ENCODE peak calls at places on chromosomes 3 and 15, in four cellular contexts. M is psoas muscle, L is lung, I is A673. E is an unnamed sample.

GRCh38 chr3:116586285-116586944 is 123.2 kb upstream of the TUSC7 start:
- DNase-seq in M (no peak), L (no peak), I (no peak), E (no peak)

GRCh38 chr3:143910756-143911155 is 60.9 kb upstream of the DIPK2A start:
- DNase-seq in M (no peak), L (no peak), I (no peak), E (no peak)

GRCh38 chr3:34001022-34001421 is 202.6 kb downstream of the PDCD6IP start:
- DNase-seq in M (no peak), L (no peak), I (no peak), E (no peak)

GRCh38 chr3:77535116-77535515 is 495.2 kb downstream of the ROBO2 start:
- DNase-seq in M (no peak), L (no peak), I (no peak), E (no peak)

GRCh38 chr15:41610048-41610447 is 50.2 kb upstream of the MGA start:
- DNase-seq in M (no peak), L (no peak), I (no peak), E (no peak)

GRCh38 chr3:88321696-88322095 is 171.9 kb downstream of the C3orf38 start:
- DNase-seq in M (no peak), L (no peak), I (peak; percentile 45), E (no peak)

GRCh38 chr15:99032935-99033334 is 25.3 kb upstream of the PGPEP1L start:
- DNase-seq in M (no peak), L (no peak), I (no peak), E (no peak)

GRCh38 chr15:101012326-101013040 is 93.3 kb downstream of the LRRK1 start:
- DNase-seq in M (no peak), L (peak; percentile 26), I (no peak), E (no peak)

GRCh38 chr3:18049101-18049500 is 306.7 kb upstream of the TBC1D5 start:
- DNase-seq in M (no peak), L (no peak), I (no peak), E (no peak)

GRCh38 chr15:69489101-69489571 is 36.5 kb downstream of the RPLP1 start:
- DNase-seq in M (no peak), L (no peak), I (no peak), E (no peak)

DNA sequence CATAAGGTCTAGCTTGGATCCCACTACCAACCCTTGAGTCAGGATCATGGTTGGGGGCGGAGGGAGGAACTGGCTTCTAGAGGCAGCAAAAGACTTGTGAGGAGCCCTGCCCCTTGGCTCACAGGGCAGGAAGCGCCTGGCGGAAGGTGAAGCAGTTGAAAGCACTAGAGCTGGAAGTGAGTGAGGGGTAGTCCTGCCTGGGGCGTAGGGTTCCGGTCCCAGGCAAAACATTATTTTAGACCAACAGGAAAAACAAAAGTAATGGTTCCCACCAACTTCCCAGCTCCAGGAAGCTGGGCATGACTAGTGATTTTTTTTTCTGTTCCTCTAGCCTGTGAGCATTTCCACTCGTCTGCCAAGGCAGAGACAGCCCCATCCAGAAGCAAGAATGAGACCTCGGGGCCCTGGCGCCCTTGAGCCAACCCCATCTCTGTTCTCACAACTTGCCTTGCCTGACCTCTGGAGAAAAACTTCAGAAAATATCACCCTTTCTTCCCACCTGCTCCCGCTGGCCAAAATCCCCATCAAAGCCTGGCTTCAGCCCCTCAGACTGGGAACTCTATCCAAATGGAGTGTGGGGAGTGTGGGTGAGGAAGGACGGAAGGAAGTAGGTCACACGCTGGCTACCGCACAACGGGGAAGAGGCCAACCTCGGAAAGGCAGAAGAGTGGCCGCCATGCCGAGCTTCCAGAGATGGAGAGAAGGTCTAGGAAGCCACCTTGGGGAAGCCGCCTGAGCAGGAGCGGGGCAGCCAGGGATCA is 57.5 kb downstream of the RBPMS2 start:
- DNase-seq in M (no peak), L (no peak), I (no peak), E (no peak)
- H3K4me3 ChIP-seq in M (peak overlapping the region; percentile 10), L (no peak overlapping the region), I (no peak overlapping the region), E (no peak overlapping the region)

GRCh38 chr3:133410191-133410892 is 10.5 kb downstream of the BFSP2 start:
- DNase-seq in M (no peak), L (no peak), I (no peak), E (no peak)

GRCh38 chr3:133414021-133414392 is 14.2 kb downstream of the BFSP2 start:
- DNase-seq in M (no peak), L (no peak), I (no peak), E (no peak)

GRCh38 chr3:133412511-133413165 is 12.8 kb downstream of the BFSP2 start:
- DNase-seq in M (no peak), L (no peak), I (peak; percentile 5), E (peak; percentile 44)

GRCh38 chr3:133408961-133409360 is 9.1 kb downstream of the BFSP2 start:
- DNase-seq in M (no peak), L (no peak), I (no peak), E (no peak)

GRCh38 chr3:133413166-133414020 is 13.5 kb downstream of the BFSP2 start:
- DNase-seq in M (no peak), L (no peak), I (peak; percentile 66), E (no peak)
- H3K4me3 ChIP-seq in M (peak overlapping the region; percentile 31), L (no peak overlapping the region), I (no peak overlapping the region), E (peak overlapping the region; percentile 51)

GRCh38 chr3:194486540-194487288 is at the start of gene ATP13A3:
- DNase-seq in M (peak; percentile 92), L (peak; percentile 86), I (peak; percentile 95), E (peak; percentile 92)

GRCh38 chr3:194489736-194490612 is 3.2 kb upstream of the ATP13A3 start:
- DNase-seq in M (no peak), L (no peak), I (no peak), E (no peak)

GRCh38 chr3:194485876-194486539 is 794 bp downstream of the ATP13A3 start:
- DNase-seq in M (peak; percentile 50), L (no peak), I (peak; percentile 23), E (peak; percentile 44)

GRCh38 chr3:194487289-194488006 is 646 bp upstream of the ATP13A3 start:
- DNase-seq in M (peak; percentile 53), L (peak; percentile 48), I (no peak), E (no peak)

DNA sequence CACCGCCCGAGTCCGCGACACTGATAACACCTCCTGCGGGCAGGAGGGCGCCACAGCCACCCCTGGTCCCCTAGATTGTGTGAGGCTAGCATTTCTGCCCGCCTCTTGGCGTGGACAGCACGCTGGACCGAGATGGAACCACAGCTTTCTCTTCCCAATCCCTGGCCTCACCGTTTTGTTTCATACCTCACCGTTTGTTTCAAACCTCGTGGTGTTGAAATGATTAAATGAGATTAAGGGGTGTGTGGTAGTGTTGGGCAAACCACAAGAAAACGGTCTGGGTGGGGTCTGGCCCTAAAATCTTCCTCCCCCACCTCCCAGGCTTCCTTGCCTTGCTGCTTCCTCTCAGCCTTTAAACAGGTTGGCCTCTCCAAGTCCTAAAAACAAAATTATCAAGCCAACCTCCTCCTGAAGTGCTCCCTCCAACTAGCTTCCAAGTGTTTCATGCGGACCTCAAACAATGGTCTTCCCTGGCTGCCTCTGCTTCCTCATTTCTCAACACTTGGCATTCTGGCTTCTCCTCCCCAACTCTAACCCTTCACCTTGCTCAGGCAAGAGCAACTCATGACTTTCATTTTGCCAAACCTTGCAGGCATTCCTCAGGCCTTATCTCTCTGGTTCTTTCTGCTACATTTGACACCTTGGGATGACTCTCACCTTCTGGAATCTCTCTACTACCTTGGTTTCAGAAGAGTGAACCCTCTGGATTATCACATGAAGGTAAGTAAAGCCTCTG is 1.4 kb upstream of the ATP13A3 start:
- DNase-seq in M (no peak), L (no peak), I (no peak), E (no peak)
- H3K4me3 ChIP-seq in M (peak overlapping the region; percentile 74), L (no peak overlapping the region), I (no peak overlapping the region), E (no peak overlapping the region)

GRCh38 chr15:26736502-26737248 is 36.2 kb downstream of the GABRB3 start:
- DNase-seq in M (no peak), L (no peak), I (no peak), E (peak; percentile 21)
- H3K4me3 ChIP-seq in M (no peak overlapping the region), L (no peak overlapping the region), I (no peak overlapping the region), E (no peak overlapping the region)

DNA sequence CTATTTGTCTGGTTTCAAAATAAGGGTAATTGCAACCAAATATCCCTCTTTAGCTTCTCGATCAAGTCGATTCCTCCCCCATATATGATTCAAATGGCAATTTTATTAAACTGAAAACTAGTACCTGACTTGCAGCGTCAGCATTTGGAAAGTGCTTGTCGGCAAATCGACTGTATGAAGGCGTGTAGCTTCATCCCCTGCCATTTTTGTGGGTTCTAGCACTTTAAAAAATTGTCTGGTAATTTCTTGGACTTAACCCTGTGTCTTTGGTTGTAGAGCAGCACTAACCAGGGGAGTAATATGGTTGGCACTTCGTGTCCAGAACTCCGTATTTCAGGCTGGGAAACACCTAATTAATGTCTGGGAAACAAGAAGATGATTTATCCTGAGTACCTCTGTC is 573 bp downstream of the MME start:
- DNase-seq in M (no peak), L (no peak), I (no peak), E (no peak)
- H3K4me3 ChIP-seq in M (peak overlapping the region; percentile 90), L (no peak overlapping the region), I (no peak overlapping the region), E (no peak overlapping the region)

DNA sequence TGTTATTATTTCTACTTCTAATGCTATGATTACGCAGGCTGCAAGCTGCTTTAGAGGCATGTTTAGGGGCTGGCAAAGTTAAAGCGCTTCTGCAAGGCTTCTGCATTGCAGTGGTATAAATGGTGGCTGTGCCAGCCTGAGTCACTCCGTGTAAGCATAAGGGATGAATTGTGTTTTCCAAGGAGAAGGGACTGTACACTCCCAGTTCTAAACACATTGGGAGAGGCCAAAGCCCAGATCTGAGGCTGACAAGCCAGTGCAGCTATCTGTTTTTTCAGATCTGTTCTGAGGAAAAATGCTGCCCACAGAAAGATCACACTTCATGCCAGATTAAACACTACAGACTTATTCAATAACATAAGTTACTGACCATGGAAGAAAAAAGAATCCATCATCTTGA is 83.8 kb downstream of the PRICKLE2 start:
- DNase-seq in M (no peak), L (no peak), I (no peak), E (no peak)
- H3K4me3 ChIP-seq in M (no peak overlapping the region), L (no peak overlapping the region), I (no peak overlapping the region), E (no peak overlapping the region)

DNA sequence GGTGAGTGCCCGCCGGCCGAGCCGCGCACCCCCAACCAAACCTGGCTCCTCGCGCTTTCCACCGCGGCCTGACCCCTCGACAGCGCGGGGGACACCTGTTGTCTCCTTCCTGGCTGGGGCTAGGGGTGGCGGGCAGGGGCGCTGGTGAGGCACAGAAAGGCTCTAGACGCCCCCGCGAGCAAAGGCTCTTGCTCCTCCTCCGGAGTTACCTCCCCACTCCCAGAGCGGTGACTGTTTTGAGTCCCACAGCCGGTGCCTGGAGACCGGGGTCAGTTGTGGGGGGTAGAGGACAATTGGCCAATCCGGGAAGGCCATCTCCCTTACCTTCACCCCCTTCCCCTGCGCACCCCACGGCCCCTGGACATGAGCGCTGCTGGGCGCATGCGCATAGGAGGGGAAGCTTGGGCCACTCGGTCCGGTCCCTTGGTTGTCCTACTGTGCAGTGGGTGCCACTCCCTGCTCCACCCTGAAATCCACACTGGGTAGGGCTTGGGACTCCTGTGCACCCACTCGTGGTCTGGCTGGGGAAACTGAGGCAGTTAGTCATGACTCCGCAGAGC is 554 bp downstream of the CHST13 start:
- DNase-seq in M (no peak), L (no peak), I (peak; percentile 48), E (no peak)
- H3K4me3 ChIP-seq in M (peak overlapping the region; percentile 65), L (no peak overlapping the region), I (peak overlapping the region; percentile 55), E (peak overlapping the region; percentile 58)

DNA sequence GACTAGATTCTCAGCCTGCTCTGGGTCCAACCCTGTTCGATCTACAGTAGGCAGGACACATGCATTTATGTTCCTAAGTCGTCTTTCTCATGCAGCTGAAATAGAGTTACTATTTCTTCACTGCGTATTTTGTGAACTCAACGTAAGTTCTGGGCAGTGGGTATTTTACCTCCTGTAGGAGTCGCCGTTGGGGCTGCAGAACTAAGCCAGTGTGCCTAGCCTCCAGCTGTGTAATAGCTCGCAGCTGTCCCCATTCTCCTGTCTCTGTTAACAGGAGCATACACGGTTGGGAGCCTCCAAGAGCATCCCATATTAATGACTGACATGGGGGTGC is 58.4 kb upstream of the HRH1 start:
- DNase-seq in M (no peak), L (no peak), I (peak; percentile 85), E (no peak)
- H3K4me3 ChIP-seq in M (no peak overlapping the region), L (no peak overlapping the region), I (no peak overlapping the region), E (no peak overlapping the region)

GRCh38 chr15:96052572-96053038 is 277.9 kb upstream of the NR2F2 start:
- DNase-seq in M (no peak), L (no peak), I (no peak), E (no peak)
- H3K4me3 ChIP-seq in M (peak overlapping the region; percentile 65), L (no peak overlapping the region), I (peak overlapping the region; percentile 41), E (no peak overlapping the region)